ENCODE peak calls at places on chromosomes 16 and 17, in six cellular contexts. E is foreskin fibroblast, P is COR-L47, S is cardiac fibroblast, A is transverse colon, Z is NCI-H2081. C is an unnamed sample.

GRCh38 chr17:38464723-38465419 is 36.6 kb downstream of the ARHGAP23 start:
- DNase-seq in E (peak; percentile 97), P (peak; percentile 52), S (peak; percentile 93), A (peak; percentile 73), Z (no peak), C (peak; percentile 86)

GRCh38 chr16:64094170-64094960 is 1027.5 kb downstream of the CDH11 start:
- DNase-seq in E (peak; percentile 16), P (no peak), S (peak; percentile 66), A (no peak), Z (no peak), C (no peak)

GRCh38 chr16:25024900-25025299 is 9.7 kb upstream of the ARHGAP17 start:
- DNase-seq in E (no peak), P (no peak), S (no peak), A (no peak), Z (no peak), C (no peak)

GRCh38 chr17:77800832-77801231 is 157.7 kb upstream of the TNRC6C start:
- DNase-seq in E (no peak), P (no peak), S (no peak), A (no peak), Z (no peak), C (no peak)

GRCh38 chr17:1180958-1181768 is 1.4 kb upstream of the ABR start:
- DNase-seq in E (no peak), P (no peak), S (no peak), A (no peak), Z (no peak), C (no peak)

GRCh38 chr16:627458-628239 is 3.1 kb upstream of the WFIKKN1 start:
- DNase-seq in E (no peak), P (peak; percentile 83), S (no peak), A (no peak), Z (no peak), C (no peak)

GRCh38 chr17:2282297-2282873 is 21.2 kb downstream of the SMG6 start:
- DNase-seq in E (peak; percentile 82), P (no peak), S (peak; percentile 90), A (no peak), Z (peak; percentile 17), C (peak; percentile 79)

GRCh38 chr17:7004398-7005253 is 7.8 kb upstream of the RNASEK start:
- DNase-seq in E (peak; percentile 37), P (peak; percentile 19), S (peak; percentile 77), A (no peak), Z (peak; percentile 48), C (peak; percentile 81)

GRCh38 chr17:76560877-76561221 is 21.0 kb downstream of the PRCD start:
- DNase-seq in E (no peak), P (no peak), S (no peak), A (no peak), Z (no peak), C (no peak)

GRCh38 chr17:50904522-50905459 is 38.6 kb upstream of the TOB1 start:
- DNase-seq in E (no peak), P (peak; percentile 97), S (no peak), A (peak; percentile 48), Z (peak; percentile 95), C (no peak)

GRCh38 chr16:82638095-82638798 is 11.5 kb downstream of the CDH13 start:
- DNase-seq in E (peak; percentile 88), P (no peak), S (peak; percentile 95), A (no peak), Z (no peak), C (peak; percentile 94)

GRCh38 chr17:48472485-48473281 is 42.7 kb upstream of the SKAP1 start:
- DNase-seq in E (peak; percentile 41), P (peak; percentile 54), S (peak; percentile 42), A (no peak), Z (peak; percentile 66), C (no peak)

GRCh38 chr16:83689385-83689831 is 118.4 kb upstream of the HSBP1 start:
- DNase-seq in E (peak; percentile 84), P (no peak), S (peak; percentile 82), A (no peak), Z (no peak), C (peak; percentile 22)

GRCh38 chr17:53142890-53143289 is 679.8 kb upstream of the KIF2B start:
- DNase-seq in E (no peak), P (no peak), S (no peak), A (no peak), Z (no peak), C (peak; percentile 28)

GRCh38 chr16:57513371-57514102 is 22.8 kb downstream of the CCDC102A start:
- DNase-seq in E (no peak), P (no peak), S (no peak), A (peak; percentile 60), Z (no peak), C (no peak)

GRCh38 chr17:14923981-14924380 is 341.1 kb downstream of the PMP22 start:
- DNase-seq in E (peak; percentile 34), P (no peak), S (peak; percentile 85), A (no peak), Z (no peak), C (no peak)

GRCh38 chr17:7468814-7469438 is 10.5 kb downstream of the ZBTB4 start:
- DNase-seq in E (no peak), P (no peak), S (no peak), A (no peak), Z (no peak), C (no peak)

GRCh38 chr16:411576-412265 is 10.0 kb downstream of the DECR2 start:
- DNase-seq in E (no peak), P (no peak), S (no peak), A (no peak), Z (no peak), C (no peak)

GRCh38 chr17:63911657-63912100 is 621 bp upstream of the CSHL1 start:
- DNase-seq in E (no peak), P (no peak), S (peak; percentile 44), A (peak; percentile 44), Z (peak; percentile 7), C (peak; percentile 61)

GRCh38 chr16:72903176-72903575 is 144.8 kb downstream of the ZFHX3 start:
- DNase-seq in E (no peak), P (no peak), S (no peak), A (no peak), Z (no peak), C (no peak)

GRCh38 chr17:77793146-77793887 is 165.2 kb upstream of the TNRC6C start:
- DNase-seq in E (no peak), P (no peak), S (no peak), A (no peak), Z (no peak), C (no peak)

GRCh38 chr17:20156196-20157077 is 147.3 kb downstream of the SPECC1 start:
- DNase-seq in E (peak; percentile 3), P (peak; percentile 1), S (peak; percentile 61), A (peak; percentile 61), Z (no peak), C (peak; percentile 10)

GRCh38 chr17:76467366-76467765 is at the start of gene AANAT:
- DNase-seq in E (no peak), P (no peak), S (no peak), A (no peak), Z (no peak), C (no peak)

C was measured in dermis blood vessel endothelial cell.